ENCODE peak calls at places on chromosomes 5 and 9, in five cellular contexts. One of them, this sample, is unnamed.

GRCh38 chr9:89419978-89420394 is 77.9 kb downstream of the SEMA4D start:
- DNase-seq in GOT3: no peak
- DNase-seq in germinal center: no peak
- DNase-seq in mucosa of descending colon: no peak
- DNase-seq in fibroblast of the aortic adventitia: no peak
- DNase-seq in this sample: no peak

GRCh38 chr9:13118294-13118693 is 161.2 kb downstream of the MPDZ start:
- DNase-seq in GOT3: no peak
- DNase-seq in germinal center: no peak
- DNase-seq in mucosa of descending colon: no peak
- DNase-seq in fibroblast of the aortic adventitia: no peak
- DNase-seq in this sample: no peak

GRCh38 chr5:2751592-2752021 is at the start of gene IRX2:
- DNase-seq in GOT3: no peak
- DNase-seq in germinal center: no peak
- DNase-seq in mucosa of descending colon: peak
- DNase-seq in fibroblast of the aortic adventitia: peak
- DNase-seq in this sample: no peak

GRCh38 chr9:129584136-129584535 is 36.8 kb downstream of the C9orf50 start:
- DNase-seq in GOT3: no peak
- DNase-seq in germinal center: peak
- DNase-seq in mucosa of descending colon: peak
- DNase-seq in fibroblast of the aortic adventitia: peak
- DNase-seq in this sample: peak

GRCh38 chr5:55763736-55764420 is 26.0 kb downstream of the DDX4 start:
- DNase-seq in GOT3: no peak
- DNase-seq in germinal center: peak
- DNase-seq in mucosa of descending colon: no peak
- DNase-seq in fibroblast of the aortic adventitia: no peak
- DNase-seq in this sample: no peak

GRCh38 chr9:104386425-104387069 is 117.5 kb upstream of the OR13F1 start:
- DNase-seq in GOT3: no peak
- DNase-seq in germinal center: no peak
- DNase-seq in mucosa of descending colon: no peak
- DNase-seq in fibroblast of the aortic adventitia: peak
- DNase-seq in this sample: no peak

GRCh38 chr5:168227973-168228615 is 63.4 kb upstream of the WWC1 start:
- DNase-seq in GOT3: no peak
- DNase-seq in germinal center: no peak
- DNase-seq in mucosa of descending colon: no peak
- DNase-seq in fibroblast of the aortic adventitia: peak
- DNase-seq in this sample: no peak

GRCh38 chr5:57841671-57842375 is 359.2 kb upstream of the ACTBL2 start:
- DNase-seq in GOT3: no peak
- DNase-seq in germinal center: no peak
- DNase-seq in mucosa of descending colon: no peak
- DNase-seq in fibroblast of the aortic adventitia: peak
- DNase-seq in this sample: no peak

GRCh38 chr9:110575952-110576351 is 3.6 kb downstream of the SVEP1 start:
- DNase-seq in GOT3: no peak
- DNase-seq in germinal center: no peak
- DNase-seq in mucosa of descending colon: no peak
- DNase-seq in fibroblast of the aortic adventitia: peak
- DNase-seq in this sample: no peak

GRCh38 chr5:88743231-88743879 is 139.6 kb downstream of the MEF2C start:
- DNase-seq in GOT3: no peak
- DNase-seq in germinal center: no peak
- DNase-seq in mucosa of descending colon: no peak
- DNase-seq in fibroblast of the aortic adventitia: peak
- DNase-seq in this sample: no peak

GRCh38 chr9:126722252-126722921 is 82.5 kb upstream of the ZBTB43 start:
- DNase-seq in GOT3: peak
- DNase-seq in germinal center: peak
- DNase-seq in mucosa of descending colon: peak
- DNase-seq in fibroblast of the aortic adventitia: no peak
- DNase-seq in this sample: no peak

GRCh38 chr9:122350577-122351355 is 20.1 kb upstream of the PTGS1 start:
- DNase-seq in GOT3: peak
- DNase-seq in germinal center: peak
- DNase-seq in mucosa of descending colon: peak
- DNase-seq in fibroblast of the aortic adventitia: peak
- DNase-seq in this sample: peak

GRCh38 chr9:18393340-18394130 is 80.4 kb upstream of the ADAMTSL1 start:
- DNase-seq in GOT3: no peak
- DNase-seq in germinal center: no peak
- DNase-seq in mucosa of descending colon: no peak
- DNase-seq in fibroblast of the aortic adventitia: peak
- DNase-seq in this sample: no peak

GRCh38 chr5:178187014-178187413 is at the start of gene GMCL2:
- DNase-seq in GOT3: no peak
- DNase-seq in germinal center: no peak
- DNase-seq in mucosa of descending colon: no peak
- DNase-seq in fibroblast of the aortic adventitia: no peak
- DNase-seq in this sample: no peak

GRCh38 chr9:16247188-16247875 is 623.1 kb downstream of the BNC2 start:
- DNase-seq in GOT3: no peak
- DNase-seq in germinal center: no peak
- DNase-seq in mucosa of descending colon: no peak
- DNase-seq in fibroblast of the aortic adventitia: peak
- DNase-seq in this sample: no peak

GRCh38 chr9:91923145-91923544 is 26.9 kb downstream of the ROR2 start:
- DNase-seq in GOT3: no peak
- DNase-seq in germinal center: no peak
- DNase-seq in mucosa of descending colon: no peak
- DNase-seq in fibroblast of the aortic adventitia: no peak
- DNase-seq in this sample: no peak

GRCh38 chr9:20941177-20941690 is 90.2 kb downstream of the HACD4 start:
- DNase-seq in GOT3: no peak
- DNase-seq in germinal center: peak
- DNase-seq in mucosa of descending colon: peak
- DNase-seq in fibroblast of the aortic adventitia: peak
- DNase-seq in this sample: no peak

GRCh38 chr9:101977614-101978210 is 239.3 kb upstream of the GRIN3A start:
- DNase-seq in GOT3: no peak
- DNase-seq in germinal center: no peak
- DNase-seq in mucosa of descending colon: no peak
- DNase-seq in fibroblast of the aortic adventitia: peak
- DNase-seq in this sample: no peak

GRCh38 chr9:133876144-133876543 is 116.0 kb downstream of the VAV2 start:
- DNase-seq in GOT3: no peak
- DNase-seq in germinal center: no peak
- DNase-seq in mucosa of descending colon: no peak
- DNase-seq in fibroblast of the aortic adventitia: peak
- DNase-seq in this sample: no peak

GRCh38 chr9:118170032-118170955 is 466.1 kb downstream of the TLR4 start:
- DNase-seq in GOT3: peak
- DNase-seq in germinal center: no peak
- DNase-seq in mucosa of descending colon: no peak
- DNase-seq in fibroblast of the aortic adventitia: peak
- DNase-seq in this sample: no peak

GRCh38 chr5:95332179-95332578 is 47.3 kb upstream of the MCTP1 start:
- DNase-seq in GOT3: no peak
- DNase-seq in germinal center: no peak
- DNase-seq in mucosa of descending colon: no peak
- DNase-seq in fibroblast of the aortic adventitia: no peak
- DNase-seq in this sample: no peak

GRCh38 chr5:76084496-76085285 is 1.5 kb downstream of the SV2C start:
- DNase-seq in GOT3: no peak
- DNase-seq in germinal center: peak
- DNase-seq in mucosa of descending colon: no peak
- DNase-seq in fibroblast of the aortic adventitia: peak
- DNase-seq in this sample: no peak

GRCh38 chr5:124746252-124746915 is at the start of gene ZNF608:
- DNase-seq in GOT3: no peak
- DNase-seq in germinal center: no peak
- DNase-seq in mucosa of descending colon: no peak
- DNase-seq in fibroblast of the aortic adventitia: peak
- DNase-seq in this sample: peak

GRCh38 chr9:87878930-87879603 is 3.6 kb upstream of the SPATA31E1 start:
- DNase-seq in GOT3: no peak
- DNase-seq in germinal center: no peak
- DNase-seq in mucosa of descending colon: no peak
- DNase-seq in fibroblast of the aortic adventitia: peak
- DNase-seq in this sample: no peak

GRCh38 chr9:76181020-76181641 is 213.1 kb downstream of the RFK start:
- DNase-seq in GOT3: no peak
- DNase-seq in germinal center: no peak
- DNase-seq in mucosa of descending colon: no peak
- DNase-seq in fibroblast of the aortic adventitia: peak
- DNase-seq in this sample: no peak

GRCh38 chr5:135157421-135158314 is 123.6 kb upstream of the PITX1 start:
- DNase-seq in GOT3: no peak
- DNase-seq in germinal center: no peak
- DNase-seq in mucosa of descending colon: no peak
- DNase-seq in fibroblast of the aortic adventitia: no peak
- DNase-seq in this sample: no peak

GRCh38 chr5:72383280-72384205 is 63.4 kb downstream of the PTCD2 start:
- DNase-seq in GOT3: no peak
- DNase-seq in germinal center: no peak
- DNase-seq in mucosa of descending colon: no peak
- DNase-seq in fibroblast of the aortic adventitia: peak
- DNase-seq in this sample: no peak

This sample was measured in ascending aorta.